ENCODE peak calls at places on chromosomes 13 and 19, in seven cellular contexts. Q, T, J, D, P, K and E are unnamed samples.

GRCh38 chr13:91346062-91346461 is 1.4 kb upstream of the MIR17HG start:
- DNase-seq in Q (no peak), T (no peak), J (no peak), D (no peak), P (no peak), K (no peak), E (no peak)

GRCh38 chr13:32370805-32371204 is 55.5 kb downstream of the BRCA2 start:
- DNase-seq in Q (no peak), T (no peak), J (no peak), D (no peak), P (no peak), K (no peak), E (no peak)

GRCh38 chr13:53064721-53065120 is 36.1 kb downstream of the OLFM4 start:
- DNase-seq in Q (no peak), T (no peak), J (no peak), D (no peak), P (no peak), K (no peak), E (no peak)

GRCh38 chr13:75704942-75705320 is 68.8 kb downstream of the LMO7 start:
- DNase-seq in Q (no peak), T (no peak), J (no peak), D (peak), P (no peak), K (no peak), E (peak)

GRCh38 chr13:100301418-100301817 is 212.5 kb downstream of the PCCA start:
- DNase-seq in Q (no peak), T (no peak), J (no peak), D (no peak), P (no peak), K (no peak), E (no peak)

GRCh38 chr13:77417897-77418296 is 91.0 kb upstream of the MYCBP2 start:
- DNase-seq in Q (no peak), T (no peak), J (no peak), D (no peak), P (no peak), K (no peak), E (no peak)

GRCh38 chr19:41882568-41883462 is at the start of gene ARHGEF1:
- DNase-seq in Q (no peak), T (no peak), J (no peak), D (peak), P (peak), K (peak), E (no peak)

GRCh38 chr19:57302727-57303401 is 17.4 kb upstream of the ZNF543 start:
- DNase-seq in Q (no peak), T (no peak), J (no peak), D (no peak), P (no peak), K (no peak), E (no peak)

GRCh38 chr19:10260141-10260584 is 8.1 kb downstream of the MRPL4 start:
- DNase-seq in Q (no peak), T (no peak), J (no peak), D (peak), P (no peak), K (no peak), E (peak)